ENCODE peak calls at places on chromosomes 13 and 19, in eight cellular contexts. H is heart right ventricle, M is neural progenitor cell, Q is GM12878, Z is left ventricle myocardium inferior, T is A673, V is GM23338, R is endodermal cell. U is an unnamed sample.

GRCh38 chr13:37488682-37489081 is 109.9 kb downstream of the POSTN start:
- DNase-seq in H (no peak), M (no peak), Q (no peak), Z (no peak), T (peak), V (no peak), R (no peak), U (no peak)

GRCh38 chr13:61286148-61286745 is 129.4 kb downstream of the PCDH20 start:
- DNase-seq in H (no peak), M (peak), Q (no peak), Z (no peak), T (peak), V (peak), R (peak), U (peak)

GRCh38 chr19:20397292-20397691 is 168.3 kb downstream of the ZNF737 start:
- DNase-seq in H (no peak), M (no peak), Q (no peak), Z (no peak), T (no peak), V (no peak), R (no peak), U (no peak)

GRCh38 chr13:32031025-32031814 is at the start of gene FRY:
- DNase-seq in H (peak), M (peak), Q (no peak), Z (peak), T (peak), V (peak), R (peak), U (peak)

GRCh38 chr19:19238126-19238894 is 26.6 kb downstream of the NCAN start:
- DNase-seq in H (no peak), M (no peak), Q (no peak), Z (no peak), T (no peak), V (no peak), R (no peak), U (no peak)

GRCh38 chr13:57629391-57629804 is 2.1 kb upstream of the PCDH17 start:
- DNase-seq in H (peak), M (no peak), Q (no peak), Z (no peak), T (peak), V (peak), R (no peak), U (no peak)

GRCh38 chr13:60226507-60226906 is 62.8 kb upstream of the DIAPH3 start:
- DNase-seq in H (no peak), M (peak), Q (no peak), Z (no peak), T (no peak), V (peak), R (peak), U (peak)

GRCh38 chr19:9945319-9945966 is 9.1 kb upstream of the OLFM2 start:
- DNase-seq in H (peak), M (peak), Q (no peak), Z (peak), T (peak), V (peak), R (peak), U (no peak)

DNA sequence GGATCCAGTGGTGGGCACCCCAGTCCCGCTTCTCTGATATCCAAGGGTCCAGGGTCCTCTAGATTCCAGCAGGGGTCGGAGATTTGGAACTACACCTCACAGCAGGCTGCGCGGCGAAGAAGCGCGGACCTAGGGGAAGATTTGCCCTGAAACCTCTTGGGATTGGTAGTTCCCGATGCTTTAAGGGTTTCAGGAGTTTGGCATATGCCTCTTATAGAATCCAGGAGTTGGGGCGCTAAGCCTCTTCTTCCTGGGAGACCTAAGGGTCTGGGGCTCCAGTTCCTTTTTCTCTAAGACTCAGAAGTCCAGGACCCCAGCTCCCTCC is 349 bp downstream of the BCL2L12 start:
- DNase-seq in H (no peak), M (no peak), Q (no peak), Z (no peak), T (no peak), V (peak), R (no peak), U (no peak)
- TF ChIP-seq CTCF in H (peak), M (peak), Q (no peak), Z (no peak), T (no peak), V (no peak), R (peak), U (no peak)

DNA sequence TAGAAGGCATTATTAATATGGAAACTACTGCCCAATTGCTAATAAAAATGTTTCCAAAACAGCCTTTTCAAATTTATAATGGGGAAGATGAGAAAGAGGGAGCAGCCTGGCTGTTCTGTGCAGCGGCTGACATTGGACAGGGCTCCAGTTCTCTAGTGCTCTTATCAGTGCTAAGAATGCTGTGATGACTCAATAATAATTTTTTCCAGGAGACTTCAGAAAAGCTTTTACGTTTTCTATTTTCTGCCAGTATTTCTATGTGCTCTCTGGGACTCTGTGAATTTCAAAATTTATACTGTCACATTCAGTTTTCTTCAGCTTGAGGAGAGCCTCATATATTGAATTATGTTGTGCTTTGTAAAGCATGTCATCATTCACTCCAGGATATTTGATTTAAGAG is 209.6 kb downstream of the VWA8 start:
- DNase-seq in H (peak), M (no peak), Q (no peak), Z (peak), T (no peak), V (no peak), R (no peak), U (no peak)
- H3K27ac ChIP-seq in H (peak), M (no peak), Q (no peak), Z (peak), T (no peak), V (no peak), R (no peak), U (no peak)

DNA sequence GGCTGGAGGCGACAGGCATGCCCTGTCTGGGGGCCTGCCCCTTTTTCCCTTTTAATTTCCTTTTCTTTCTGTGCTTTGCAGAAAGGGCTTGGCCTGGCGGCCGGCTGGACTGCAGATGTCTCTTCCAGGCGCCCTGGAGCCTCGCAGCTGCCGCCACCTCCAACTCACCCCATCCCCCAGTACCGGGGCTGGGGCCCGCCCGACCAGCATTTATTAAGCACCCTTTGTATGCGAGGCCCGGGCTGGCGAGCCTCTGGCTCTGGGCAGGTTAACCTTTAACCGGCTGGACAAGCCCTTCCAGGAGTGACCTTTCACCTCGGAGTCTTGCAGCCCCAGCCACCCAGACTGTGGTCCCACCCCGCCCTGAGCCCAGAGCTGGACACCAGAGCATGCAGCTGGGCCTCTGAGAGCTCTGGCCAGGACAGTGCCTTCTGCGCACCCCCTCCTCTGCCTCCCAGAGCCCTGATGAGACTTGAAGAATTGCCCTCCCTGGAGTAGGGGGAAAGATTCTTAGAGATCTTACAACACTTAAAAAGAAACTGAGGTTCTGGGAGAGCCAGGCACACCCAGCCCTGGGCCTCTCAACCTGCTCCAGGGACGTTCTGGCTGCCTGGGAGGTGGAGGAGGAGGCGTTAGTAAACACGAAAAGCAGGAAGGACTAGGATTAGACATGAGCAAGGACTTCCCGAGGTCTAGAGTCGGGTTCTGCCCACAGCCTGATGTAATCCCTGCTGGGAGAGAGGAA is 1.1 kb upstream of the NR2F6 start:
- DNase-seq in H (peak), M (no peak), Q (no peak), Z (peak), T (peak), V (peak), R (no peak), U (no peak)
- H3K4me3 ChIP-seq in H (peak), M (peak), Q (peak), Z (peak), T (peak), V (peak), R (peak), U (peak)

DNA sequence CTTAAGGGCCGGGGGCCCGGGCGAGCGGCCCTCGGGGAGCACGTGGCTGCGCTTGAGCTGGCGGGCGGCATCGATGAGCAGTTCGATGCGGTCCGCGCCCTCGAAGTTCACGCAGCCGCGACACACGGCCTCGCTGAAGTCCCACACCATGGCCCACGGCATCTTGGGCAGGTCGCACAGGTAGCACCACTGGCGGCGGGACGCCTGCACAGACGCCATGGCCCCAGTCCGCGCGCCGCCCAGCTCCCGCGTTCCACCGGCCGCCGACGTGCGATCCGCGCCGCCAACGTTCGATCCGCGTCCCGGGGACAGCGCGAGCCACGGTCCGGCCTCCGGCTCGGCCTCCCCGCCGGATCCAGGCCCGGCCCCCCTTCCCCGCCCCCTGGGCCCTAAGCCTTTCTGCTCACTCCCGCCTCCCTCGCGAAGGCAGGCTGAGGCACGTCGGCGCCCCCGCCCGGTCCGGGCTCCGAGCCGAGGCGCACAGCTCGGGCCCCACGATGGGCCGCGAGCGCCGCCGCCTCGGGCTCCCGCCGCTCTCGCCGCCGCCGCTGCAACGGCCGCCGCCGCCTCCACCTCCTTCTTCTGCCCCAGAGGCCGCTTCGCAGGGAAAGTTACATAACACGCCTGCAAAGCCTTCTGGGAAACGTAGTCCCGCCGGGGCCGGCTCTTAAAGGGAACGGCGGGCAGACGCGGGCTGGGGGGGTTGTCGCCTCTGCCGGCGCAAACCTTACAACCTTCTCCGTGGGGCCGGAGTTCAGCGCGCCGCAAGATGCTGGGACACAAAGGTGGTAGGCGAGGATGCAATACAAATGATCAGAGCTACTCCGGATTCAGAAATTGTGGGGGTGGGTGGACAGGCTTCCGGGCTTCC is at the start of gene IRF2BP1:
- DNase-seq in H (peak), M (peak), Q (no peak), Z (peak), T (peak), V (peak), R (peak), U (peak)
- TF ChIP-seq CTCF in H (no peak), M (peak), Q (no peak), Z (peak), T (no peak), V (no peak), R (no peak), U (no peak)

GRCh38 chr13:112771139-112771876 is 81.5 kb downstream of the ATP11A start:
- DNase-seq in H (no peak), M (no peak), Q (no peak), Z (no peak), T (no peak), V (no peak), R (no peak), U (no peak)

GRCh38 chr13:112767506-112768471 is 78.0 kb downstream of the ATP11A start:
- DNase-seq in H (no peak), M (no peak), Q (peak), Z (peak), T (no peak), V (no peak), R (no peak), U (no peak)

GRCh38 chr13:112770504-112770903 is 80.7 kb downstream of the ATP11A start:
- DNase-seq in H (no peak), M (no peak), Q (no peak), Z (no peak), T (no peak), V (no peak), R (no peak), U (no peak)

GRCh38 chr13:112769615-112770014 is 79.8 kb downstream of the ATP11A start:
- DNase-seq in H (no peak), M (no peak), Q (no peak), Z (no peak), T (no peak), V (no peak), R (no peak), U (no peak)

GRCh38 chr13:112768795-112769411 is 79.1 kb downstream of the ATP11A start:
- DNase-seq in H (peak), M (no peak), Q (peak), Z (peak), T (no peak), V (no peak), R (no peak), U (no peak)
- H3K27ac ChIP-seq in H (peak), M (no peak), Q (peak), Z (peak), T (no peak), V (no peak), R (no peak), U (no peak)

DNA sequence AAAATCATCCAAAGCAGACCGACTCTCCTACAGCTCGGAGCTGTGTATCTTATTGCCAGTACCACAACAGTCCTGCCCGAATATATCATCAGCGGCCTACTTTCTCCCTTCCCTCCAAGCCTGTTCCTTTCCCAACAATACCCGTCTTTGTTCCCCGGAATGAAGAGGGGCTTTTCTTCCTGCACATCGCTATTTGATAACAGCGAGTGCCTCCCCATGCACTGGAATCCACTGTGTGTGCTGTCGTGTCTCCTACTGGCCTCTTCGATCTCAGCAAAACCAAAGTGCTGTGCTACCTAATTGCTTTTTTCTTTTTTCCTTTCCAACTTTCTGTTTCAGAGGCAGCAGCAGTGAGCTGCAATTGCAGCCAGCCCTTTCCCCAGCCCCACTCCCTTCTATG is 43.5 kb downstream of the EFNB2 start:
- DNase-seq in H (no peak), M (no peak), Q (no peak), Z (no peak), T (no peak), V (no peak), R (no peak), U (no peak)
- H3K4me3 ChIP-seq in H (peak), M (no peak), Q (no peak), Z (peak), T (no peak), V (no peak), R (no peak), U (no peak)

GRCh38 chr19:50877338-50877737 is 4.1 kb downstream of the KLK2 start:
- DNase-seq in H (no peak), M (no peak), Q (no peak), Z (no peak), T (no peak), V (peak), R (peak), U (no peak)
- TF ChIP-seq CTCF in H (no peak), M (no peak), Q (no peak), Z (no peak), T (no peak), V (no peak), R (no peak), U (no peak)

DNA sequence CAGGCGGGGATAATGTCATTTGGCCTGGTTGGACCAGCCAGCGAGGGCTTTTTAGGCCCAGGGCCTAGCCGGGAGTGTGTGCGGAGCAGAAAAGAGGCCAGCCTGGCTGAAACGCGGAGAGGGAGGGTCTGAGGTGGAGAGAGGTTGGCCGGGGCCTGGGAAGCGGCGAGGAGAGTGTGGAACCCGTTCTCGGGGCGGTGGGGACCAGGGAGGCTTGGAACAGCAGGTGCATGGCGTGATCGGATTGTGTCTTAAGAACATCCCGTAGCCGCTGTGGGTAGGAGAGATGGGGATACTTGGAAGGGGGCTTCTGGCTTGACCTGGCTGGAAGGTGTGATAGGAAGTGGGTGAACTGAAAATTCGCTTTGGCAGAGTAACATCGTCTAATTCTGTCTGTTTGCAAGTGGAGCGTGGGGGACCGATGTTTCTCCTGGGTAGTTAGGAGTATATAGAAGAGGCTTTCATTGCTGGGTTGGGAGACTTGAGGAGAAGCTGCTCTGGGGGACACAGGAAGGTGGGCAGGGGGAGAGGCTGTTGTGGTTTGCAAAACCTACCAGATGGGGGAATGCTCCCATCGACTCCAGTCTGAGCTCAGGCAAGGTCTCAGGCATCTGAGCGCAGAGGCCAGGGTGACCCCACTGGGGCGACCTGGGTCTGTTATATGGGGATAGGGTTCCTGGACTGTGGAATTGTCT is 942 bp downstream of the CERS4 start:
- DNase-seq in H (peak), M (no peak), Q (no peak), Z (no peak), T (no peak), V (peak), R (peak), U (peak)
- H3K27ac ChIP-seq in H (peak), M (peak), Q (peak), Z (peak), T (peak), V (peak), R (no peak), U (peak)

GRCh38 chr19:8150178-8150865 is 930 bp upstream of the FBN3 start:
- DNase-seq in H (no peak), M (no peak), Q (no peak), Z (no peak), T (no peak), V (no peak), R (no peak), U (no peak)

GRCh38 chr19:8150998-8151397 is 1.6 kb upstream of the FBN3 start:
- DNase-seq in H (no peak), M (no peak), Q (no peak), Z (no peak), T (no peak), V (no peak), R (no peak), U (no peak)

GRCh38 chr19:8148410-8149231 is 771 bp downstream of the FBN3 start:
- DNase-seq in H (no peak), M (peak), Q (no peak), Z (no peak), T (no peak), V (peak), R (peak), U (peak)

GRCh38 chr19:8148088-8148409 is 1.3 kb downstream of the FBN3 start:
- DNase-seq in H (no peak), M (no peak), Q (no peak), Z (no peak), T (no peak), V (no peak), R (no peak), U (no peak)

GRCh38 chr19:8149261-8150094 is at the start of gene FBN3:
- DNase-seq in H (no peak), M (peak), Q (no peak), Z (no peak), T (no peak), V (peak), R (peak), U (peak)
- H3K4me3 ChIP-seq in H (no peak), M (peak), Q (no peak), Z (peak), T (peak), V (peak), R (peak), U (peak)

GRCh38 chr19:13428352-13428751 is 77.9 kb downstream of the CACNA1A start:
- DNase-seq in H (no peak), M (no peak), Q (no peak), Z (no peak), T (peak), V (peak), R (peak), U (no peak)
- TF ChIP-seq CTCF in H (peak), M (peak), Q (peak), Z (peak), T (peak), V (peak), R (peak), U (peak)

U was measured in WERI-Rb-1.